ENCODE peak calls at places on chromosomes 16 and 17, in four cellular contexts. G, T, H and P are unnamed samples.

GRCh38 chr17:77366558-77367245 is 225.9 kb downstream of the SEC14L1 start:
- DNase-seq in G (no peak), T (no peak), H (no peak), P (peak; percentile 33)

GRCh38 chr17:17547210-17547764 is 44.2 kb downstream of the PEMT start:
- DNase-seq in G (no peak), T (no peak), H (no peak), P (no peak)

GRCh38 chr16:87328846-87329245 is 11.7 kb upstream of the C16orf95 start:
- DNase-seq in G (no peak), T (no peak), H (no peak), P (no peak)

GRCh38 chr17:77489239-77489897 is 348.6 kb downstream of the SEC14L1 start:
- DNase-seq in G (no peak), T (no peak), H (no peak), P (no peak)

GRCh38 chr16:19644877-19645276 is 73.2 kb downstream of the KNOP1 start:
- DNase-seq in G (no peak), T (no peak), H (no peak), P (no peak)

GRCh38 chr16:58088116-58088515 is 41.1 kb downstream of the CFAP20 start:
- DNase-seq in G (no peak), T (no peak), H (no peak), P (no peak)

GRCh38 chr16:51134269-51134812 is 16.7 kb downstream of the SALL1 start:
- DNase-seq in G (no peak), T (no peak), H (no peak), P (no peak)

GRCh38 chr16:1941162-1941923 is 1.7 kb downstream of the MSRB1 start:
- DNase-seq in G (no peak), T (peak; percentile 30), H (no peak), P (no peak)

GRCh38 chr16:84582958-84583516 is 34.8 kb downstream of the COTL1 start:
- DNase-seq in G (no peak), T (no peak), H (peak; percentile 55), P (no peak)

GRCh38 chr16:83403751-83404150 is 404.0 kb upstream of the HSBP1 start:
- DNase-seq in G (no peak), T (no peak), H (peak; percentile 29), P (no peak)

GRCh38 chr16:85819711-85820110 is 20.2 kb downstream of the COX4I1 start:
- DNase-seq in G (no peak), T (no peak), H (no peak), P (no peak)

GRCh38 chr16:1763521-1764511 is 7.5 kb downstream of the NME3 start:
- DNase-seq in G (no peak), T (peak; percentile 52), H (no peak), P (no peak)